ENCODE peak calls at places on chromosomes 4 and X, in seven cellular contexts. O is PC-3, Y is HCT116, R is GM23248, V is GM23338, W is MM.1S, T is neural progenitor cell. A is an unnamed sample.

GRCh38 chrX:47283015-47283771 is 50.4 kb downstream of the USP11 start:
- DNase-seq in O (no peak), T (no peak), R (peak; percentile 81), W (no peak), Y (no peak), V (no peak), A (no peak)

GRCh38 chrX:28205126-28205525 is 223.9 kb upstream of the DCAF8L1 start:
- DNase-seq in W (no peak), O (peak; percentile 28), V (no peak), T (no peak), R (no peak), Y (no peak), A (no peak)

GRCh38 chrX:68685722-68686683 is 38.5 kb downstream of the STARD8 start:
- DNase-seq in W (no peak), T (peak; percentile 50), R (peak; percentile 67), V (peak; percentile 72), O (no peak), Y (no peak), A (peak; percentile 47)

GRCh38 chrX:20595928-20596550 is 329.3 kb upstream of the RPS6KA3 start:
- DNase-seq in O (peak; percentile 72), Y (no peak), R (peak; percentile 70), V (peak; percentile 0), T (no peak), W (no peak), A (peak; percentile 13)

GRCh38 chrX:136662104-136662503 is 14.1 kb downstream of the CD40LG start:
- DNase-seq in W (no peak), R (no peak), Y (no peak), O (no peak), T (no peak), V (no peak), A (no peak)

GRCh38 chrX:72026341-72027023 is 105.2 kb downstream of the RTL5 start:
- DNase-seq in V (no peak), Y (no peak), R (peak; percentile 60), W (no peak), O (peak; percentile 33), T (no peak), A (no peak)

GRCh38 chrX:125131146-125131545 is 188.5 kb upstream of the TEX13C start:
- DNase-seq in Y (no peak), O (peak; percentile 50), T (peak; percentile 12), V (peak; percentile 20), W (peak; percentile 23), R (peak; percentile 1), A (peak; percentile 4)

GRCh38 chrX:44036336-44036735 is 63.1 kb upstream of the NDP start:
- DNase-seq in R (peak; percentile 69), V (no peak), O (no peak), W (no peak), Y (no peak), T (no peak), A (no peak)

GRCh38 chr4:48985602-48985975 is 486 bp upstream of the CWH43 start:
- DNase-seq in O (no peak), Y (no peak), W (no peak), T (no peak), V (no peak), R (no peak), A (no peak)

GRCh38 chr4:188707036-188707435 is 567.8 kb downstream of the TRIML1 start:
- DNase-seq in O (no peak), T (no peak), V (no peak), W (no peak), R (no peak), Y (no peak), A (no peak)

GRCh38 chr4:127309360-127310095 is 323.2 kb upstream of the INTU start:
- DNase-seq in O (no peak), R (peak; percentile 43), Y (peak; percentile 21), T (no peak), W (no peak), V (no peak), A (no peak)

GRCh38 chr4:37989398-37990260 is 29.4 kb downstream of the PTTG2 start:
- DNase-seq in O (no peak), V (no peak), Y (no peak), T (no peak), R (no peak), W (no peak), A (no peak)

GRCh38 chr4:65825121-65825520 is 154.8 kb upstream of the EPHA5 start:
- DNase-seq in O (peak; percentile 91), W (no peak), R (no peak), T (no peak), Y (no peak), V (no peak), A (no peak)

GRCh38 chr4:178090640-178091411 is 648.6 kb upstream of the AGA start:
- DNase-seq in Y (no peak), W (no peak), T (peak; percentile 7), R (no peak), O (no peak), V (no peak), A (no peak)

GRCh38 chrX:18620349-18620748 is 51.6 kb downstream of the RS1 start:
- DNase-seq in W (no peak), Y (no peak), V (no peak), O (no peak), R (no peak), T (peak; percentile 33), A (peak; percentile 41)

GRCh38 chr4:8910100-8910821 is 38.6 kb upstream of the HMX1 start:
- DNase-seq in V (no peak), T (no peak), R (no peak), O (no peak), W (no peak), Y (no peak), A (no peak)
- TF ChIP-seq EZH2phosphoT487 in V (no peak), T (no peak), R (no peak), O (no peak), W (no peak), Y (no peak), A (no peak)

GRCh38 chr4:39928538-39928937 is 49.2 kb downstream of the PDS5A start:
- DNase-seq in W (no peak), Y (no peak), R (no peak), O (no peak), T (no peak), V (no peak), A (no peak)
- H3K79me2 ChIP-seq in W (peaks cover 79% of the 10 kb centered on the region), Y (peaks cover 92% of the 10 kb centered on the region), R (peaks cover 97% of the 10 kb centered on the region), O (peaks cover 28% of the 10 kb centered on the region), T (peaks cover 86% of the 10 kb centered on the region), V (peaks cover 69% of the 10 kb centered on the region), A (peaks cover 93% of the 10 kb centered on the region)

GRCh38 chr4:77073106-77073858 is 2.5 kb downstream of the CCNI start:
- DNase-seq in V (no peak), W (no peak), T (no peak), R (peak; percentile 60), Y (no peak), O (no peak), A (peak; percentile 11)

GRCh38 chr4:77076889-77077635 is 1.3 kb upstream of the CCNI start:
- DNase-seq in T (no peak), R (no peak), V (no peak), O (no peak), W (no peak), Y (no peak), A (no peak)

GRCh38 chr4:77075869-77076801 is at the start of gene CCNI:
- DNase-seq in O (peak; percentile 91), R (peak; percentile 99), Y (peak; percentile 95), W (peak; percentile 97), V (peak; percentile 97), T (peak; percentile 99), A (peak; percentile 99)

GRCh38 chr4:77073981-77074865 is 1.6 kb downstream of the CCNI start:
- DNase-seq in Y (no peak), W (no peak), V (no peak), R (peak; percentile 44), O (no peak), T (peak; percentile 4), A (no peak)

GRCh38 chr4:77074961-77075855 is 581 bp downstream of the CCNI start:
- DNase-seq in O (peak; percentile 49), V (peak; percentile 80), T (peak; percentile 80), W (peak; percentile 78), Y (no peak), R (peak; percentile 78), A (peak; percentile 78)
- TF ChIP-seq EZH2phosphoT487 in O (no peak), V (no peak), T (no peak), W (no peak), Y (no peak), R (no peak), A (no peak)

DNA sequence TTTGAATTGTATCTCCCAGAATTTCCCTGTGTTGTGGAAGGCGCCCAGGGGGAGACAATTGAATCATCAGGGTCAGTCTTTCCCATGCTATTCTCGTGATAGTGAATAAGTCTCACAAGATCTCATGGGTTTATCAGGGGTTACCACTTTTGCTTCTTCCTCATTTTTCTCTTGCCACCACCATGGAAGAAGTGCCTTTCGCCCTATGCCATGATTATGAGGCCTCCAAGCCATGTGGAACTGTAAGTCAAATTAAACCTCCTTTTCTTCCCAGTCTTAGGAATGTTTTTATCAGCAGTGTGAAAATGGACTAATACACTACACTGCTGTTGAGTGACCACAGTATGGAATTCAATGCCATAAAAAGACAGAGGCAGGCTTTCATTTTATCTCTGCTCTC is 12.2 kb downstream of the CENPC start:
- DNase-seq in Y (no peak), T (no peak), R (no peak), V (no peak), W (no peak), O (no peak), A (no peak)
- H3K79me2 ChIP-seq in Y (peaks cover 31% of the 10 kb centered on the region), T (peaks cover 43% of the 10 kb centered on the region), R (peaks cover 35% of the 10 kb centered on the region), V (peaks cover 7% of the 10 kb centered on the region), W (peaks cover 32% of the 10 kb centered on the region), O (no peaks in the 10 kb centered on the region), A (peaks cover 5% of the 10 kb centered on the region)

DNA sequence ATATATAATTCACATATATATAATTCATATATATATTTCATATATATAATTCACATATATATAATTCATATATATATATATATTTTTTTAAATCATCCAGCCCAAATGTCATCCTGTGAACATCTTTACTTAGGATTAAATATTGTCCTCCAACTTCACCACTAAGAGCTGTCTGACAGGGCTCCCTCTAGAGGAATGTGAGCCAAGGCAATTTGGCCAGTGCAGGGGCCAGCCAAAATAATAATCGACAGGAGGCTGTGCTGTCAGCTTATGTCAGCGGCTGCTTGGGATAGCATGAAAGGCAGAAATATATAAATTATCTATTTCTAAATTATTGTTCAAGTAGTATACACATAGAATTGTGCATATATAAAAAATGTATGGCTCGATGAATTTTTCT is 29.5 kb downstream of the EGFL6 start:
- DNase-seq in W (no peak), O (peak; percentile 41), R (peak; percentile 34), T (peak; percentile 23), V (peak; percentile 28), Y (no peak), A (no peak)
- TF ChIP-seq EZH2phosphoT487 in W (no peak), O (no peak), R (no peak), T (no peak), V (no peak), Y (no peak), A (no peak)

DNA sequence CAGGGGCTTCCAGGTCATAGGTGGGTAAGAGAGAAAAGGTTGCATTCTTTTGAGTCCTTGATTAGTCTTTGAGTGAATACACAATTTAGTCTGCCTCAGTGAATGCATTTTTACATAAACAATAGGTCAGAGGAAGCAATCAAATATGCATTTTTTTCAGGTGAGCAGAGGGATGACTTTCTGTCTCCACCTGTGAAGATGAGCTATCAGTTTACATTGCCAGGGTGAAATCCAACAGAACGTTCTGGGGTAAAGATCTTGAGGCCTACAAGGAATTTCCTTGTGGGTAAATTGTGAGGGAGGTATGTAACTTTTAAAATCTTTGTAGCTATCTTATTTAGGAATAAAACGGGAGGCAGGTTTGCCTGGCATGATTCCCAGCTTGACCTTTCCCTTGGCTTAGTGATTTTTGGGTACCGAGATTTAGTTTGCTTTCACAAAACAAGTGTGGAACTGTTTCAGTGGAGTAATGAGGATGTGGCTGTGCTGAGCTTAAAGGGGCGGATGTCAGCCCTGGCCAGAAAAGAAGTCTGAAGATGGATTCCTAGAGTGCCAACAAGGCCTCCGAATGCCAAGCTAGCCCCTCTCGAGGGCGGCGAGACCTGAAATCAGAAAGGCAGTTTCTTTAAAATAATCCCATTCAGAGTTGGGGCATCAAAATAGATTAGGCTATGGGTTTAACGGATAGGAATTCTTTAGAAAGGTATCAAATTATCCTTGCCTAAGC is 29.5 kb downstream of the TMEM131L start:
- DNase-seq in W (no peak), O (peak; percentile 54), R (no peak), Y (no peak), T (no peak), V (no peak), A (no peak)
- H3K79me2 ChIP-seq in W (no peaks in the 10 kb centered on the region), O (peaks cover 18% of the 10 kb centered on the region), R (peaks cover 21% of the 10 kb centered on the region), Y (peaks cover 20% of the 10 kb centered on the region), T (peaks cover 21% of the 10 kb centered on the region), V (peaks cover 82% of the 10 kb centered on the region), A (peaks cover 18% of the 10 kb centered on the region)

A was measured in hepatocyte.